ENCODE peak calls at places on chromosomes 4 and X, in four cellular contexts. F, P, L and E are unnamed samples.

GRCh38 chr4:168751263-168752225 is 254.7 kb downstream of the PALLD start:
- DNase-seq in F (peak; percentile 70), P (no peak), L (no peak), E (no peak)

GRCh38 chr4:24560770-24561415 is 23.5 kb downstream of the DHX15 start:
- DNase-seq in F (no peak), P (no peak), L (no peak), E (peak; percentile 74)

GRCh38 chr4:37758226-37758625 is 68.3 kb upstream of the PGM2 start:
- DNase-seq in F (peak; percentile 45), P (peak; percentile 61), L (peak; percentile 37), E (peak; percentile 18)

GRCh38 chrX:17655232-17656034 is 81.9 kb upstream of the SCML1 start:
- DNase-seq in F (no peak), P (no peak), L (no peak), E (no peak)

GRCh38 chr4:165828928-165829327 is 44.1 kb upstream of the TLL1 start:
- DNase-seq in F (no peak), P (no peak), L (no peak), E (no peak)

GRCh38 chrX:30308263-30309138 is 689 bp downstream of the NR0B1 start:
- DNase-seq in F (no peak), P (no peak), L (peak; percentile 57), E (no peak)

GRCh38 chr4:71634364-71634763 is 149.5 kb downstream of the GC start:
- DNase-seq in F (no peak), P (no peak), L (no peak), E (no peak)

GRCh38 chr4:8922481-8922880 is 50.8 kb upstream of the HMX1 start:
- DNase-seq in F (no peak), P (peak; percentile 17), L (no peak), E (no peak)

GRCh38 chr4:7390906-7391636 is 43.7 kb downstream of the PSAPL1 start:
- DNase-seq in F (no peak), P (no peak), L (no peak), E (no peak)

GRCh38 chr4:161320377-161320776 is 843.4 kb downstream of the FSTL5 start:
- DNase-seq in F (no peak), P (no peak), L (no peak), E (no peak)
- TF ChIP-seq CTCF in F (peak; percentile 26), P (no peak), L (no peak), E (no peak)

GRCh38 chr4:11418610-11419009 is 10.1 kb downstream of the HS3ST1 start:
- DNase-seq in F (no peak), P (no peak), L (no peak), E (no peak)
- TF ChIP-seq CTCF in F (no peak), P (no peak), L (no peak), E (no peak)

DNA sequence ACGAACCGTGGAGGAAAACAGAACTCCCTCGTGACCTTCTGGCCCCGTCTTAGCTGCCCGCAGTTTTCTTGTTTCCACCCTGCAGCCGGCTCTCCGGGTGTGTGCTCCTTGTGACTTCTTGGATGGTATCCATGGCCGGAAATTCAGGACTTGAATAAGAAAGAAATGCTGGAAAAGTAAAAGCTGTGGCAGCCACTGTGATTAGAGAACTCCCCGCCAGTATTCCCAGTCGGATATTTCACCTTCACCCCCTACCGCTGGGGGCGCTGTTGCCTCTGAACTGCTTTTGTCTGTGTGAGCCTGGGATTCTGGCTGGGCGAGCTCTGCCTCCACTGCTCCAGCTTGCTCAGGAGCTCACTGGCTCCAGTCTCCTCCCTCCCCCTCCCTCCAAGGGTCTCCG is 41.5 kb upstream of the CYP4V2 start:
- DNase-seq in F (no peak), P (no peak), L (peak; percentile 83), E (no peak)
- TF ChIP-seq CTCF in F (peak; percentile 28), P (no peak), L (no peak), E (no peak)

GRCh38 chr4:75144475-75144874 is 211.6 kb downstream of the PARM1 start:
- DNase-seq in F (no peak), P (no peak), L (no peak), E (no peak)

GRCh38 chr4:75142850-75143249 is 209.9 kb downstream of the PARM1 start:
- DNase-seq in F (no peak), P (no peak), L (no peak), E (peak; percentile 11)

GRCh38 chr4:75146223-75146622 is 213.3 kb downstream of the PARM1 start:
- DNase-seq in F (no peak), P (no peak), L (no peak), E (no peak)

GRCh38 chr4:75141162-75141561 is 208.2 kb downstream of the PARM1 start:
- DNase-seq in F (no peak), P (no peak), L (no peak), E (no peak)

GRCh38 chr4:75142377-75142776 is 209.5 kb downstream of the PARM1 start:
- DNase-seq in F (no peak), P (no peak), L (no peak), E (peak; percentile 29)
- TF ChIP-seq CTCF in F (no peak), P (no peak), L (no peak), E (no peak)